ENCODE peak calls at places on chromosome 1, in ten cellular contexts. T, X, A, I, W, R, D, M, G and K are unnamed samples.

GRCh38 chr1:17167783-17168479 is 37.0 kb upstream of the PADI1 start:
- DNase-seq in D (no peak), I (no peak), W (no peak), T (no peak), X (no peak), R (peak; percentile 80), M (no peak), G (no peak), A (no peak), K (no peak)

GRCh38 chr1:22883406-22883805 is 89.3 kb downstream of the LACTBL1 start:
- DNase-seq in R (no peak), D (no peak), I (no peak), W (no peak), A (no peak), T (no peak), X (no peak), M (no peak), G (no peak), K (no peak)

GRCh38 chr1:25223471-25223870 is 8.8 kb downstream of the SYF2 start:
- DNase-seq in M (no peak), I (no peak), T (no peak), W (no peak), D (no peak), G (no peak), X (no peak), R (no peak), A (no peak), K (no peak)

GRCh38 chr1:155947292-155947691 is 5.9 kb downstream of the RXFP4 start:
- DNase-seq in D (no peak), A (no peak), X (no peak), W (no peak), R (no peak), T (no peak), M (no peak), G (no peak), I (peak; percentile 43), K (no peak)

GRCh38 chr1:240093120-240093961 is 1.7 kb downstream of the FMN2 start:
- DNase-seq in M (no peak), R (peak; percentile 15), I (peak; percentile 67), W (no peak), X (peak; percentile 9), D (no peak), A (no peak), G (no peak), T (no peak), K (no peak)

GRCh38 chr1:38991638-38992449 is 768 bp downstream of the AKIRIN1 start:
- DNase-seq in R (peak; percentile 46), X (peak; percentile 37), M (peak; percentile 22), W (no peak), T (peak; percentile 34), D (no peak), I (peak; percentile 79), G (peak; percentile 41), A (peak; percentile 27), K (peak; percentile 53)

GRCh38 chr1:1778827-1779675 is 781 bp upstream of the NADK start:
- DNase-seq in I (peak; percentile 84), T (no peak), M (peak; percentile 61), X (peak; percentile 95), R (peak; percentile 83), W (peak; percentile 81), G (peak; percentile 89), A (peak; percentile 92), D (peak; percentile 53), K (peak; percentile 79)

GRCh38 chr1:35852241-35852640 is 30.8 kb upstream of the AGO1 start:
- DNase-seq in I (no peak), M (no peak), D (no peak), X (no peak), A (no peak), W (no peak), G (no peak), T (no peak), R (no peak), K (no peak)

GRCh38 chr1:245084551-245084950 is 70.2 kb upstream of the KIF26B start:
- DNase-seq in I (no peak), R (no peak), X (no peak), G (no peak), W (no peak), A (no peak), T (no peak), M (no peak), D (no peak), K (no peak)

GRCh38 chr1:52571783-52572182 is 18.9 kb upstream of the TUT4 start:
- DNase-seq in A (no peak), X (no peak), G (peak; percentile 66), I (no peak), M (no peak), W (no peak), R (no peak), T (no peak), D (no peak), K (no peak)

GRCh38 chr1:200364831-200365230 is 45.0 kb downstream of the ZNF281 start:
- DNase-seq in M (no peak), G (no peak), A (no peak), R (no peak), D (no peak), W (no peak), X (no peak), T (no peak), I (no peak), K (no peak)

GRCh38 chr1:113872219-113872934 is 865 bp upstream of the PTPN22 start:
- DNase-seq in D (no peak), G (no peak), R (no peak), T (no peak), X (no peak), A (no peak), I (no peak), W (no peak), M (no peak), K (no peak)

GRCh38 chr1:206583461-206584264 is 28.6 kb downstream of the EIF2D start:
- DNase-seq in A (peak; percentile 83), G (peak; percentile 89), X (peak; percentile 82), M (peak; percentile 69), D (peak; percentile 70), T (peak; percentile 71), W (peak; percentile 81), R (peak; percentile 85), I (peak; percentile 79), K (peak; percentile 75)

GRCh38 chr1:19799233-19799876 is 361 bp downstream of the TMCO4 start:
- DNase-seq in T (peak; percentile 45), A (peak; percentile 84), G (peak; percentile 57), W (peak; percentile 67), I (peak; percentile 69), X (peak; percentile 90), D (peak; percentile 28), R (peak; percentile 58), M (peak; percentile 25), K (peak; percentile 80)

GRCh38 chr1:208335386-208335785 is 91.2 kb upstream of the PLXNA2 start:
- DNase-seq in I (no peak), R (no peak), X (no peak), T (no peak), W (no peak), A (no peak), D (no peak), M (no peak), G (no peak), K (no peak)

DNA sequence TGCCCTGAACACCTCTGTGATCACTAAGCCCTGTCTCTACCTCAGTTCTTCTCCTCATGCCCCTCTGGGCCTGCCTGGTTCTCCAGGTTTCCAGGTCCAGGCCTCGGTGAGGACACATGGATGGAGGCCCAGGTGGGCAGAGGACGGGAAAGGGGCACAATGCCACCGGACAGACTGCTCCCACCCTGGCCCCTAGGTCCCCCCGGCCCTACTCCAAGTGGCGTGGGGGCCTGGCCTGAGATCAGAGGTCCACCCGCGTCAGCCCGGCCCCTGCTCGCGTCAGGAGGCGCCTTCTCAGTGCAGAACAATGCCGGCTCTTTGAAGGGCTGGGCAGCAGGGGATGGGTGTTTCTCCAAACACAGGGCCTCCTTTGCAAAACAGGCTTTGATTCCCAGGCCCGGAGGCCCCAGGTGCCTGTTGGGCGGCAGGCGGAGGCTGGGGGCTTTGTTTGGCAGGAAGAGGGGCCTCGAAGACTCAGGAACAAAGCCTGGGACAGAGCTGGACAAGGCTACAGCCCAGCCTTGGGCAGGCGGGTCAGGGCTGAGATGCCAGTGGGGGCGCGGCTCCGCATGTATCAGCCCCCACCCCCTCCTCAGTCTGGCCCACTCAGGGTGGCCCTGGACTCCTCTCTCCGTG is 77.3 kb upstream of the SLC2A1 start:
- DNase-seq in G (no peak), W (no peak), D (no peak), X (no peak), T (no peak), I (no peak), R (no peak), M (no peak), A (no peak), K (no peak)
- H3K27ac ChIP-seq in G (no peak overlapping the region), W (no peak overlapping the region), D (no peak overlapping the region), X (no peak overlapping the region), T (no peak overlapping the region), I (no peak overlapping the region), R (no peak overlapping the region), M (no peak overlapping the region), A (no peak overlapping the region), K (no peak overlapping the region)

GRCh38 chr1:46247433-46248121 is at the start of gene RAD54L:
- DNase-seq in X (peak; percentile 98), G (peak; percentile 98), W (peak; percentile 97), T (peak; percentile 99), I (peak; percentile 99), D (peak; percentile 96), R (peak; percentile 99), M (peak; percentile 98), A (peak; percentile 98), K (peak; percentile 99)
- TF ChIP-seq POLR2A in X (no peak), G (peak; percentile 97), W (no peak), T (no peak), I (no peak), D (no peak), R (no peak), M (no peak), A (no peak), K (no peak)

DNA sequence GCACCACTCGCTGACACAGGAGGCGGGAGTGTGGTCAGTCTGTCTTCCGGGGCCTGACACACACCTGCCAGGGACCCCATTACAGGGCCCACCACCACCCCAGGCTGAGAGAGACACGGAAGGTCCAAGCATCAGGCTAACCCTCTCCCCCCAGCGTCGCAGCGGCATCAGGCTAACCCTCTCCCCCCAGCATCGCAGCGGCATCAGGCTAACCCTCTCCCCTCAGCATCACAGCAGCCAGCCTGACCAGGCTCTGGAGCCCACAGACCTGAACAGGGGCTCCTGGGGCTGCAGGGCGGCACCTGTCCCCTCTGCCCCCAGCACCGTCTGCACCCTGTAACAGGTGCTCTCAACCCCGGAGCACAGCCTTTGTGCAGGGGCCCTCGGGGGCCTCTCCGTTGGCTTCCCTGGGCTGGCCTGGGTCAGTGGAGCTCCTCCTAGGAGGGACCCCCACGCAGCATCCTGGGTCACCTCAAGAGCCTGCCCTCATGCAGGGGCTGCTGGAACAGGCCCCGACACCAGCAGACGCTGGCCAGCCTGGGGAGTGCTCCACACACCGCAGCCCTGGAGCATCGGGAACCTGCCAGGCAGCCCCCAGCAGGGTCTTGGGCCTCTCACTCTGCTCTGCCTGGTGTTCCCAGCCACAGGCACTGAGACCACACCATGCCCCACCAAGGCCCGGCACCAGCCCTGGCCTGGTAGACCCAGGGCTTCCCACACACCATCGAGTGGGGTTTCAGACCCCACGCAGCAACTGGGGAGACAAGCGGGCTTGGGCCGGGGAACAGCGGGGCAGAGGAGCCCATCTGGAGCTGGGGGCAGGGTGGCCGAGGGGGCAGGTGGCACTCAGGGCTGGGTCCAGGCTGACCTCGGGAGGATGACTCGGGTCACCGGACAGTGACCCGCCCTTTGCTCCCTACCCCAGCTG is 67.0 kb downstream of the MEGF6 start:
- DNase-seq in D (no peak), X (no peak), M (no peak), W (no peak), I (no peak), R (no peak), G (no peak), A (no peak), T (no peak), K (no peak)
- H3K27ac ChIP-seq in D (no peak overlapping the region), X (no peak overlapping the region), M (no peak overlapping the region), W (peak overlapping the region; percentile 94), I (no peak overlapping the region), R (no peak overlapping the region), G (no peak overlapping the region), A (no peak overlapping the region), T (no peak overlapping the region), K (no peak overlapping the region)

GRCh38 chr1:204358145-204358544 is 1.6 kb downstream of the PLEKHA6 start:
- DNase-seq in X (no peak), T (no peak), A (no peak), R (no peak), G (no peak), D (no peak), W (no peak), I (no peak), M (no peak), K (no peak)
- TF ChIP-seq POLR2A in X (no peak), T (no peak), A (no peak), R (no peak), G (no peak), D (no peak), W (no peak), I (no peak), M (no peak), K (no peak)